ENCODE peak calls at places on chromosomes 11 and 22, in four cellular contexts. A, Z, F and R are unnamed samples.
A peak's percentile ranks its signal among the peaks of the same experiment; 100 is the strongest.

GRCh38 chr11:22920939-22921565 is 60.8 kb upstream of the CCDC179 start:
- DNase-seq in A (no peak), Z (no peak), F (no peak), R (peak; percentile 59)

GRCh38 chr11:119540370-119541125 is 117.6 kb upstream of the THY1 start:
- DNase-seq in A (no peak), Z (no peak), F (no peak), R (no peak)

GRCh38 chr22:50217543-50218152 is 16.8 kb downstream of the SELENOO start:
- DNase-seq in A (no peak), Z (no peak), F (no peak), R (no peak)

GRCh38 chr22:25745341-25746011 is 3.5 kb downstream of the MYO18B start:
- DNase-seq in A (no peak), Z (no peak), F (no peak), R (no peak)

GRCh38 chr22:19717691-19718254 is 3.5 kb downstream of the SEPTIN5 start:
- DNase-seq in A (peak; percentile 13), Z (peak; percentile 68), F (peak; percentile 60), R (peak; percentile 85)

GRCh38 chr22:32465661-32466060 is 1.4 kb upstream of the BPIFC start:
- DNase-seq in A (no peak), Z (no peak), F (no peak), R (no peak)

GRCh38 chr11:79546366-79546765 is 105.5 kb upstream of the TENM4 start:
- DNase-seq in A (no peak), Z (no peak), F (no peak), R (no peak)

GRCh38 chr11:24406389-24406788 is 90.5 kb upstream of the LUZP2 start:
- DNase-seq in A (no peak), Z (no peak), F (no peak), R (no peak)

GRCh38 chr11:36009469-36009868 is 65.6 kb downstream of the LDLRAD3 start:
- DNase-seq in A (no peak), Z (no peak), F (no peak), R (no peak)

GRCh38 chr11:62324738-62325556 is 12.3 kb upstream of the ASRGL1 start:
- DNase-seq in A (no peak), Z (peak; percentile 31), F (peak; percentile 37), R (no peak)

GRCh38 chr22:23244690-23245044 is 64.4 kb downstream of the BCR start:
- DNase-seq in A (no peak), Z (no peak), F (no peak), R (no peak)